ENCODE peak calls at places on chromosomes 2 and 18, in nine cellular contexts. W is astrocyte of the spinal cord; L is left cardiac atrium; N is Peyer's patch; I is GM20000; Q is neural progenitor cell; V is fibroblast of lung; A is tibial artery; K is activated CD4-positive, alpha-beta memory T cell treated with anti-CD3 and anti-CD28 coated beads, Interleukin-2, amount 10 ng/mL, durations not matched to agents 7 days and 5 days. X is an unnamed sample.
A peak's percentile ranks its signal among the peaks of the same experiment; 100 is the strongest.

GRCh38 chr2:148582679-148583511 is 61.7 kb upstream of the EPC2 start:
- DNase-seq in W (no peak), L (no peak), N (no peak), I (no peak), Q (no peak), V (no peak), A (no peak), K (no peak), X (no peak)

GRCh38 chr2:8442833-8443486 is 238.9 kb upstream of the ID2 start:
- DNase-seq in W (no peak), L (no peak), N (no peak), I (no peak), Q (no peak), V (no peak), A (no peak), K (no peak), X (no peak)

GRCh38 chr2:174753038-174753633 is 11.1 kb downstream of the CHRNA1 start:
- DNase-seq in W (no peak), L (no peak), N (no peak), I (no peak), Q (no peak), V (no peak), A (no peak), K (no peak), X (no peak)

GRCh38 chr18:79524181-79525078 is 128.7 kb downstream of the NFATC1 start:
- DNase-seq in W (no peak), L (no peak), N (peak; percentile 49), I (peak; percentile 68), Q (no peak), V (no peak), A (peak; percentile 16), K (peak; percentile 49), X (no peak)

GRCh38 chr18:55475916-55476315 is 112.1 kb downstream of the TCF4 start:
- DNase-seq in W (no peak), L (no peak), N (no peak), I (no peak), Q (no peak), V (no peak), A (no peak), K (no peak), X (no peak)

GRCh38 chr2:9206991-9207640 is 504 bp downstream of the ASAP2 start:
- DNase-seq in W (peak; percentile 31), L (peak; percentile 45), N (peak; percentile 72), I (peak; percentile 59), Q (no peak), V (peak; percentile 29), A (peak; percentile 41), K (no peak), X (peak; percentile 50)

GRCh38 chr2:23131066-23131575 is 253.9 kb upstream of the KLHL29 start:
- DNase-seq in W (no peak), L (no peak), N (no peak), I (no peak), Q (peak; percentile 76), V (no peak), A (no peak), K (no peak), X (no peak)

GRCh38 chr2:96860065-96861029 is 2.5 kb upstream of the ANKRD39 start:
- DNase-seq in W (no peak), L (no peak), N (peak; percentile 48), I (no peak), Q (no peak), V (peak; percentile 17), A (no peak), K (no peak), X (no peak)

GRCh38 chr2:151043484-151043883 is 218.2 kb downstream of the RBM43 start:
- DNase-seq in W (peak; percentile 81), L (no peak), N (no peak), I (no peak), Q (no peak), V (peak; percentile 71), A (no peak), K (no peak), X (no peak)

GRCh38 chr2:204545861-204546773 is 842 bp downstream of the PARD3B start:
- DNase-seq in W (no peak), L (no peak), N (peak; percentile 71), I (no peak), Q (no peak), V (no peak), A (no peak), K (no peak), X (no peak)

GRCh38 chr2:10194021-10194820 is 71.7 kb downstream of the RRM2 start:
- DNase-seq in W (peak; percentile 32), L (no peak), N (no peak), I (no peak), Q (no peak), V (peak; percentile 79), A (no peak), K (no peak), X (no peak)

GRCh38 chr2:179751184-179751809 is 110.1 kb downstream of the ZNF385B start:
- DNase-seq in W (peak; percentile 45), L (no peak), N (no peak), I (peak; percentile 29), Q (peak; percentile 26), V (peak; percentile 63), A (no peak), K (no peak), X (no peak)

GRCh38 chr2:60066971-60067370 is 486.5 kb downstream of the BCL11A start:
- DNase-seq in W (no peak), L (no peak), N (no peak), I (no peak), Q (no peak), V (no peak), A (no peak), K (no peak), X (no peak)

GRCh38 chr2:239947361-239948045 is 77.6 kb downstream of the NDUFA10 start:
- DNase-seq in W (no peak), L (peak; percentile 16), N (peak; percentile 43), I (no peak), Q (peak; percentile 35), V (no peak), A (peak; percentile 18), K (no peak), X (peak; percentile 44)

GRCh38 chr2:120749506-120750431 is 14.1 kb downstream of the GLI2 start:
- DNase-seq in W (peak; percentile 38), L (peak; percentile 47), N (no peak), I (no peak), Q (peak; percentile 61), V (no peak), A (no peak), K (peak; percentile 9), X (no peak)

GRCh38 chr18:13305326-13305725 is 86.8 kb downstream of the LDLRAD4 start:
- DNase-seq in W (no peak), L (no peak), N (no peak), I (no peak), Q (no peak), V (no peak), A (no peak), K (no peak), X (no peak)

GRCh38 chr18:25278415-25278814 is 73.6 kb downstream of the ZNF521 start:
- DNase-seq in W (peak; percentile 37), L (no peak), N (no peak), I (no peak), Q (no peak), V (peak; percentile 34), A (no peak), K (no peak), X (no peak)

GRCh38 chr2:109271920-109272319 is 142.9 kb downstream of the SH3RF3 start:
- DNase-seq in W (no peak), L (no peak), N (no peak), I (no peak), Q (no peak), V (no peak), A (no peak), K (no peak), X (no peak)

GRCh38 chr2:113070606-113070975 is 2.8 kb downstream of the IL1F10 start:
- DNase-seq in W (no peak), L (no peak), N (no peak), I (no peak), Q (no peak), V (no peak), A (no peak), K (no peak), X (no peak)

X was measured in right cardiac atrium.